ENCODE peak calls at places on chromosomes 13 and 19, in ten cellular contexts. W, P, Q, D, I, H, C, T, Z and R are unnamed samples.

GRCh38 chr13:65236841-65237418 is 1993.2 kb downstream of the PCDH9 start:
- DNase-seq in T (no peak), H (peak), D (no peak), Q (no peak), C (no peak), Z (no peak), P (no peak), I (no peak), W (no peak), R (no peak)

GRCh38 chr13:28173793-28174192 is 35.4 kb downstream of the PAN3 start:
- DNase-seq in Q (no peak), D (no peak), T (peak), C (no peak), P (no peak), W (no peak), I (no peak), H (no peak), Z (no peak), R (no peak)

GRCh38 chr13:81184556-81185265 is 843.8 kb upstream of the SPRY2 start:
- DNase-seq in T (no peak), Z (no peak), C (no peak), I (no peak), H (no peak), Q (no peak), D (no peak), W (no peak), P (peak), R (no peak)

GRCh38 chr13:62113145-62113544 is 697.5 kb upstream of the PCDH20 start:
- DNase-seq in P (no peak), T (no peak), W (peak), D (no peak), Z (no peak), Q (no peak), I (no peak), H (no peak), C (no peak), R (no peak)

GRCh38 chr19:40286235-40286530 is 1.0 kb upstream of the AKT2 start:
- DNase-seq in D (no peak), W (no peak), P (no peak), T (no peak), Q (no peak), Z (no peak), H (no peak), C (no peak), I (no peak), R (no peak)

GRCh38 chr13:92802776-92803175 is 423.8 kb upstream of the GPC6 start:
- DNase-seq in H (no peak), P (no peak), D (no peak), C (no peak), W (no peak), Q (no peak), I (no peak), Z (no peak), T (no peak), R (no peak)

GRCh38 chr13:114248011-114248410 is 13.3 kb downstream of the CDC16 start:
- DNase-seq in Z (no peak), W (no peak), H (no peak), P (no peak), D (no peak), Q (no peak), C (no peak), T (no peak), I (no peak), R (no peak)

GRCh38 chr13:31970237-31970930 is 61.2 kb upstream of the FRY start:
- DNase-seq in Z (no peak), H (no peak), C (no peak), T (no peak), I (no peak), W (no peak), P (peak), Q (no peak), D (no peak), R (no peak)

GRCh38 chr19:32924200-32924599 is 47.6 kb downstream of the CEP89 start:
- DNase-seq in C (no peak), H (no peak), I (no peak), W (no peak), T (no peak), P (no peak), Q (no peak), Z (no peak), D (peak), R (no peak)